ENCODE peak calls at places on chromosomes 7 and 10, in seven cellular contexts. Z, N, H, T, K, V and B are unnamed samples.

GRCh38 chr7:157657741-157658740 is 321.2 kb downstream of the DNAJB6 start:
- DNase-seq in Z (no peak), N (no peak), H (no peak), T (no peak), K (no peak), V (no peak), B (no peak)

GRCh38 chr7:50329775-50330174 is 25.3 kb downstream of the IKZF1 start:
- DNase-seq in Z (no peak), N (no peak), H (no peak), T (no peak), K (no peak), V (no peak), B (no peak)

GRCh38 chr7:36879021-36879420 is 154.7 kb upstream of the AOAH start:
- DNase-seq in Z (no peak), N (no peak), H (no peak), T (no peak), K (no peak), V (no peak), B (no peak)

GRCh38 chr7:112180223-112180622 is 26.0 kb downstream of the DOCK4 start:
- DNase-seq in Z (no peak), N (no peak), H (no peak), T (no peak), K (no peak), V (no peak), B (no peak)

GRCh38 chr10:42887734-42888503 is 105.3 kb downstream of the BMS1 start:
- DNase-seq in Z (no peak), N (no peak), H (no peak), T (no peak), K (no peak), V (no peak), B (no peak)

GRCh38 chr7:18019562-18019961 is 8.1 kb downstream of the PRPS1L1 start:
- DNase-seq in Z (peak; percentile 80), N (no peak), H (no peak), T (peak; percentile 28), K (no peak), V (peak; percentile 84), B (no peak)

GRCh38 chr10:116324951-116325635 is 845 bp downstream of the CCDC172 start:
- DNase-seq in Z (no peak), N (no peak), H (no peak), T (no peak), K (no peak), V (no peak), B (no peak)

GRCh38 chr7:119482209-119482608 is 790.8 kb upstream of the KCND2 start:
- DNase-seq in Z (peak; percentile 13), N (no peak), H (peak; percentile 32), T (no peak), K (peak; percentile 53), V (peak; percentile 20), B (no peak)

GRCh38 chr10:102735065-102735562 is 8.6 kb upstream of the WBP1L start:
- DNase-seq in Z (peak; percentile 26), N (no peak), H (no peak), T (no peak), K (no peak), V (no peak), B (peak; percentile 80)

GRCh38 chr7:142352543-142352942 is 94.7 kb upstream of the PRSS58 start:
- DNase-seq in Z (no peak), N (no peak), H (no peak), T (no peak), K (no peak), V (no peak), B (no peak)

GRCh38 chr7:68224041-68224534 is 1227.5 kb downstream of the TYW1 start:
- DNase-seq in Z (no peak), N (no peak), H (no peak), T (no peak), K (no peak), V (no peak), B (no peak)

GRCh38 chr10:11625019-11625735 is 13.7 kb upstream of the USP6NL start:
- DNase-seq in Z (no peak), N (no peak), H (no peak), T (no peak), K (no peak), V (no peak), B (peak; percentile 54)

GRCh38 chr10:4807803-4808507 is 18.1 kb upstream of the AKR1E2 start:
- DNase-seq in Z (peak; percentile 89), N (no peak), H (peak; percentile 6), T (no peak), K (no peak), V (peak; percentile 77), B (no peak)

GRCh38 chr7:128115821-128116723 is 84.8 kb upstream of the LRRC4 start:
- DNase-seq in Z (no peak), N (no peak), H (no peak), T (no peak), K (no peak), V (no peak), B (no peak)

GRCh38 chr7:80334908-80335307 is 177.0 kb downstream of the GNAT3 start:
- DNase-seq in Z (no peak), N (no peak), H (no peak), T (no peak), K (no peak), V (peak; percentile 71), B (no peak)

DNA sequence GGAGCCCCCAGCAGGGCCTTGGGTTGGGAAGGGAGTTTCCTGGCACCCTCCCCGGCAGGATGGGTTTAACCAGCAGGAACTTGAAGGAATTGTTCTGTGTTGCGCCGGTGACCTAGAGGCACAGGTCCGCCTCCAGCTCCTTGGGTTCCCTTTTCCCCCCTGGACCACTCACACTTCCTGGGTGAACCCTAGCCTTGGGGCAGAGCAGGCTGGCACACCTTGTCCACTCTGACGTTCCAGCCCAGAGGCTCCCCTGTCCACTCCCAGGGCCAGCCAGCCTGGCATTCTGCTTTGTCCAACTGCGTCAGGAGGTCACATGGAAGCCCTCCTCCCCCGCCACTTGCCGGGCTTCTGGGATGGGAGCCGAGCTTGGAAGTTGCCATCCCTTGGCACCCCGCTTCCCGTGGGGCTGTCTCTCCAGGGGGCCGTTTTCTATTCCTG is 25.8 kb downstream of the TMEM120A start:
- DNase-seq in Z (no peak), N (no peak), H (no peak), T (no peak), K (peak; percentile 87), V (no peak), B (no peak)
- H3K27ac ChIP-seq in Z (no peak overlapping the region), N (peak overlapping the region; percentile 79), H (no peak overlapping the region), T (peak overlapping the region; percentile 41), K (peak overlapping the region; percentile 79), V (no peak overlapping the region), B (no peak overlapping the region)

GRCh38 chr7:129191272-129191671 is 2.8 kb downstream of the SMO start:
- DNase-seq in Z (no peak), N (no peak), H (no peak), T (no peak), K (no peak), V (no peak), B (no peak)
- H3K4me3 ChIP-seq in Z (no peak overlapping the region), N (no peak overlapping the region), H (no peak overlapping the region), T (no peak overlapping the region), K (no peak overlapping the region), V (no peak overlapping the region), B (no peak overlapping the region)

DNA sequence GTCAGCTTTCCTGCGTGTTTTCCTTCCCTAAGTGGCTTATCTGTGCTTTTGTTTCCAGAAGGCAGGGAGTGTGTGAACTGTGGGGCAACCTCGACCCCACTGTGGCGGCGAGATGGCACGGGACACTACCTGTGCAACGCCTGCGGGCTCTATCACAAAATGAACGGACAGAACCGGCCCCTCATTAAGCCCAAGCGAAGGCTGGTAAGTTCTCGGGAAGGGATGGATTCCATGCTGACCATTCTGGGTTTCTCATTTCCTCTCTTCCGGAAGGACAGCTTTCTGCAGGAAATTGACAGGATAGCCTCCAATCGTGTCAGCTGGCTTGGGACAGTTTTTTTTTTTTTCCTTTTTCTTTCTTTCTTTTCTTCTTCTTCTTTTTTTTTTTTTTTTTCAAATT is 9.4 kb downstream of the GATA3 start:
- DNase-seq in Z (no peak), N (no peak), H (no peak), T (no peak), K (no peak), V (no peak), B (no peak)
- H3K4me1 ChIP-seq in Z (no peaks in the 10 kb centered on the region), N (peaks cover 47% of the 10 kb centered on the region), H (no peaks in the 10 kb centered on the region), T (no peaks in the 10 kb centered on the region), K (no peaks in the 10 kb centered on the region), V (peaks cover 21% of the 10 kb centered on the region), B (no peaks in the 10 kb centered on the region)

GRCh38 chr10:123157210-123157609 is 3.0 kb downstream of the BUB3 start:
- DNase-seq in Z (peak; percentile 68), N (no peak), H (peak; percentile 67), T (peak; percentile 31), K (no peak), V (no peak), B (no peak)

GRCh38 chr10:123154092-123154942 is at the start of gene BUB3:
- DNase-seq in Z (peak; percentile 100), N (peak; percentile 99), H (peak; percentile 98), T (peak; percentile 100), K (peak; percentile 99), V (peak; percentile 100), B (peak; percentile 99)

GRCh38 chr10:123156091-123156490 is 1.9 kb downstream of the BUB3 start:
- DNase-seq in Z (peak; percentile 74), N (no peak), H (no peak), T (no peak), K (no peak), V (peak; percentile 62), B (no peak)

GRCh38 chr10:123153486-123154091 is 613 bp upstream of the BUB3 start:
- DNase-seq in Z (no peak), N (no peak), H (no peak), T (no peak), K (no peak), V (no peak), B (no peak)

GRCh38 chr10:123154943-123155505 is 822 bp downstream of the BUB3 start:
- DNase-seq in Z (peak; percentile 77), N (peak; percentile 66), H (peak; percentile 26), T (peak; percentile 52), K (peak; percentile 67), V (peak; percentile 53), B (no peak)
- H3K27ac ChIP-seq in Z (peak overlapping the region; percentile 89), N (peak overlapping the region; percentile 91), H (peak overlapping the region; percentile 88), T (peak overlapping the region; percentile 93), K (peak overlapping the region; percentile 57), V (peak overlapping the region; percentile 84), B (no peak overlapping the region)

GRCh38 chr10:21529236-21529910 is 3.9 kb upstream of the SKIDA1 start:
- DNase-seq in Z (no peak), N (no peak), H (no peak), T (no peak), K (no peak), V (no peak), B (no peak)
- H3K4me3 ChIP-seq in Z (no peak overlapping the region), N (no peak overlapping the region), H (no peak overlapping the region), T (no peak overlapping the region), K (no peak overlapping the region), V (peak overlapping the region; percentile 53), B (no peak overlapping the region)

GRCh38 chr10:79112898-79113431 is 44.2 kb downstream of the ZMIZ1 start:
- DNase-seq in Z (peak; percentile 98), N (peak; percentile 62), H (no peak), T (no peak), K (no peak), V (peak; percentile 60), B (peak; percentile 83)
- H3K4me1 ChIP-seq in Z (peaks cover 67% of the 10 kb centered on the region), N (peaks cover 74% of the 10 kb centered on the region), H (peaks cover 97% of the 10 kb centered on the region), T (no peaks in the 10 kb centered on the region), K (no peaks in the 10 kb centered on the region), V (peaks cover 62% of the 10 kb centered on the region), B (no peaks in the 10 kb centered on the region)